ENCODE peak calls at places on chromosomes 5 and 9, in ten cellular contexts. One of them, this sample, is unnamed.

GRCh38 chr9:72383978-72384709 is 19.1 kb upstream of the ZFAND5 start:
- DNase-seq in SK-N-SH: no peak
- DNase-seq in esophagus muscularis mucosa: no peak
- DNase-seq in sigmoid colon: no peak
- DNase-seq in transverse colon: no peak
- DNase-seq in ovary: no peak
- DNase-seq in H1: no peak
- DNase-seq in HepG2: no peak
- DNase-seq in tibial nerve: no peak
- DNase-seq in A549: peak; percentile 22
- DNase-seq in this sample: no peak

GRCh38 chr5:127870914-127871313 is 167.7 kb downstream of the CCDC192 start:
- DNase-seq in transverse colon: peak; percentile 56
- DNase-seq in A549: no peak
- DNase-seq in ovary: peak; percentile 59
- DNase-seq in H1: no peak
- DNase-seq in sigmoid colon: peak; percentile 88
- DNase-seq in tibial nerve: peak; percentile 59
- DNase-seq in HepG2: no peak
- DNase-seq in SK-N-SH: no peak
- DNase-seq in esophagus muscularis mucosa: no peak
- DNase-seq in this sample: peak; percentile 86

GRCh38 chr5:113776832-113777525 is 263.5 kb downstream of the YTHDC2 start:
- DNase-seq in tibial nerve: no peak
- DNase-seq in A549: no peak
- DNase-seq in transverse colon: no peak
- DNase-seq in H1: no peak
- DNase-seq in ovary: peak; percentile 36
- DNase-seq in HepG2: peak; percentile 2
- DNase-seq in SK-N-SH: no peak
- DNase-seq in esophagus muscularis mucosa: peak; percentile 79
- DNase-seq in sigmoid colon: no peak
- DNase-seq in this sample: no peak

GRCh38 chr9:128702949-128703615 is 779 bp downstream of the PKN3 start:
- DNase-seq in tibial nerve: no peak
- DNase-seq in HepG2: no peak
- DNase-seq in sigmoid colon: peak; percentile 71
- DNase-seq in esophagus muscularis mucosa: no peak
- DNase-seq in SK-N-SH: peak; percentile 79
- DNase-seq in H1: no peak
- DNase-seq in A549: peak; percentile 41
- DNase-seq in transverse colon: no peak
- DNase-seq in ovary: no peak
- DNase-seq in this sample: no peak

GRCh38 chr5:172768573-172769323 is 2.2 kb downstream of the DUSP1 start:
- DNase-seq in HepG2: no peak
- DNase-seq in transverse colon: peak; percentile 44
- DNase-seq in A549: peak; percentile 74
- DNase-seq in esophagus muscularis mucosa: no peak
- DNase-seq in SK-N-SH: no peak
- DNase-seq in sigmoid colon: no peak
- DNase-seq in ovary: no peak
- DNase-seq in H1: no peak
- DNase-seq in tibial nerve: no peak
- DNase-seq in this sample: no peak

GRCh38 chr9:34510032-34510431 is 12.8 kb downstream of the ENHO start:
- DNase-seq in HepG2: no peak
- DNase-seq in esophagus muscularis mucosa: no peak
- DNase-seq in tibial nerve: no peak
- DNase-seq in sigmoid colon: peak; percentile 21
- DNase-seq in ovary: no peak
- DNase-seq in H1: no peak
- DNase-seq in transverse colon: no peak
- DNase-seq in SK-N-SH: no peak
- DNase-seq in A549: no peak
- DNase-seq in this sample: peak; percentile 45

GRCh38 chr5:177312649-177313181 is 1.0 kb upstream of the MXD3 start:
- DNase-seq in esophagus muscularis mucosa: no peak
- DNase-seq in ovary: no peak
- DNase-seq in H1: no peak
- DNase-seq in tibial nerve: no peak
- DNase-seq in sigmoid colon: peak; percentile 56
- DNase-seq in SK-N-SH: peak; percentile 49
- DNase-seq in transverse colon: peak; percentile 54
- DNase-seq in A549: peak; percentile 65
- DNase-seq in HepG2: peak; percentile 43
- DNase-seq in this sample: no peak

GRCh38 chr5:158496624-158497023 is 603.1 kb downstream of the EBF1 start:
- DNase-seq in sigmoid colon: no peak
- DNase-seq in tibial nerve: no peak
- DNase-seq in A549: no peak
- DNase-seq in H1: no peak
- DNase-seq in ovary: no peak
- DNase-seq in esophagus muscularis mucosa: peak; percentile 26
- DNase-seq in HepG2: no peak
- DNase-seq in SK-N-SH: no peak
- DNase-seq in transverse colon: no peak
- DNase-seq in this sample: no peak

GRCh38 chr9:104993291-104993963 is 65.5 kb upstream of the ABCA1 start:
- DNase-seq in HepG2: peak; percentile 63
- DNase-seq in ovary: no peak
- DNase-seq in H1: peak; percentile 93
- DNase-seq in SK-N-SH: no peak
- DNase-seq in sigmoid colon: peak; percentile 97
- DNase-seq in esophagus muscularis mucosa: peak; percentile 95
- DNase-seq in A549: no peak
- DNase-seq in tibial nerve: peak; percentile 65
- DNase-seq in transverse colon: peak; percentile 63
- DNase-seq in this sample: peak; percentile 92

GRCh38 chr9:93258818-93259489 is 75.0 kb downstream of the WNK2 start:
- DNase-seq in A549: no peak
- DNase-seq in SK-N-SH: peak; percentile 30
- DNase-seq in tibial nerve: no peak
- DNase-seq in ovary: no peak
- DNase-seq in transverse colon: peak; percentile 6
- DNase-seq in HepG2: no peak
- DNase-seq in sigmoid colon: peak; percentile 44
- DNase-seq in H1: no peak
- DNase-seq in esophagus muscularis mucosa: no peak
- DNase-seq in this sample: no peak

GRCh38 chr9:96495341-96495740 is 45.4 kb downstream of the HABP4 start:
- DNase-seq in SK-N-SH: no peak
- DNase-seq in ovary: no peak
- DNase-seq in H1: no peak
- DNase-seq in HepG2: no peak
- DNase-seq in esophagus muscularis mucosa: no peak
- DNase-seq in tibial nerve: no peak
- DNase-seq in sigmoid colon: no peak
- DNase-seq in A549: no peak
- DNase-seq in transverse colon: no peak
- DNase-seq in this sample: no peak

GRCh38 chr9:98401140-98402025 is 145.9 kb upstream of the TBC1D2 start:
- DNase-seq in sigmoid colon: no peak
- DNase-seq in SK-N-SH: no peak
- DNase-seq in tibial nerve: no peak
- DNase-seq in HepG2: no peak
- DNase-seq in H1: no peak
- DNase-seq in A549: no peak
- DNase-seq in transverse colon: no peak
- DNase-seq in esophagus muscularis mucosa: no peak
- DNase-seq in ovary: no peak
- DNase-seq in this sample: no peak

DNA sequence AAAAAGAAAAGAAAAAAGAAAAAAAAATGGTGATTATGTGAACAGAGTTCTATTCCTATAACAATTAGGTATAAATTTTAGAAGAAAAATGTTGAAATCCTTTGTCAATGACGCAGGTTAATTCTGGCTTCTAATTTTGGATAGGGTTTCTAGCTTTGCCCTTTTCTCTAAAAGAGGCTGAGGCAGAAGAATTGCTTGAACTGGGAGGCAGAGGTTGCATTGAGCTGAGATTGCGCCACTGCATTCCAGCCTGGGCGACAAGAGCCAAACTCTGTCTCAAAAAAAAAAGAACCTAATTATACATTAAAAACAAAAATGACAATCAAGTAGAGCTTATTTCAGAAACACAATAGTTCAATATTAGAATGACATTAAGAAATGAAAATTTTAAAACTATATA is 2.9 kb downstream of the STXBP1 start:
- DNase-seq in ovary: no peak
- DNase-seq in transverse colon: no peak
- DNase-seq in esophagus muscularis mucosa: no peak
- DNase-seq in tibial nerve: no peak
- DNase-seq in HepG2: no peak
- DNase-seq in sigmoid colon: no peak
- DNase-seq in SK-N-SH: no peak
- DNase-seq in A549: no peak
- DNase-seq in H1: no peak
- DNase-seq in this sample: no peak
- TF ChIP-seq EP300 in ovary: no peak
- TF ChIP-seq EP300 in transverse colon: no peak
- TF ChIP-seq EP300 in esophagus muscularis mucosa: no peak
- TF ChIP-seq EP300 in tibial nerve: peak; percentile 46
- TF ChIP-seq EP300 in HepG2: no peak
- TF ChIP-seq EP300 in sigmoid colon: no peak
- TF ChIP-seq EP300 in SK-N-SH: no peak
- TF ChIP-seq EP300 in A549: no peak
- TF ChIP-seq EP300 in H1: no peak
- TF ChIP-seq EP300 in this sample: no peak

GRCh38 chr9:135695642-135696041 is 3.6 kb downstream of the SOHLH1 start:
- DNase-seq in SK-N-SH: no peak
- DNase-seq in H1: no peak
- DNase-seq in tibial nerve: no peak
- DNase-seq in HepG2: no peak
- DNase-seq in esophagus muscularis mucosa: no peak
- DNase-seq in transverse colon: no peak
- DNase-seq in sigmoid colon: no peak
- DNase-seq in A549: no peak
- DNase-seq in ovary: no peak
- DNase-seq in this sample: no peak
- TF ChIP-seq EP300 in SK-N-SH: no peak
- TF ChIP-seq EP300 in H1: no peak
- TF ChIP-seq EP300 in tibial nerve: no peak
- TF ChIP-seq EP300 in HepG2: no peak
- TF ChIP-seq EP300 in esophagus muscularis mucosa: no peak
- TF ChIP-seq EP300 in transverse colon: no peak
- TF ChIP-seq EP300 in sigmoid colon: no peak
- TF ChIP-seq EP300 in A549: no peak
- TF ChIP-seq EP300 in ovary: no peak
- TF ChIP-seq EP300 in this sample: no peak

DNA sequence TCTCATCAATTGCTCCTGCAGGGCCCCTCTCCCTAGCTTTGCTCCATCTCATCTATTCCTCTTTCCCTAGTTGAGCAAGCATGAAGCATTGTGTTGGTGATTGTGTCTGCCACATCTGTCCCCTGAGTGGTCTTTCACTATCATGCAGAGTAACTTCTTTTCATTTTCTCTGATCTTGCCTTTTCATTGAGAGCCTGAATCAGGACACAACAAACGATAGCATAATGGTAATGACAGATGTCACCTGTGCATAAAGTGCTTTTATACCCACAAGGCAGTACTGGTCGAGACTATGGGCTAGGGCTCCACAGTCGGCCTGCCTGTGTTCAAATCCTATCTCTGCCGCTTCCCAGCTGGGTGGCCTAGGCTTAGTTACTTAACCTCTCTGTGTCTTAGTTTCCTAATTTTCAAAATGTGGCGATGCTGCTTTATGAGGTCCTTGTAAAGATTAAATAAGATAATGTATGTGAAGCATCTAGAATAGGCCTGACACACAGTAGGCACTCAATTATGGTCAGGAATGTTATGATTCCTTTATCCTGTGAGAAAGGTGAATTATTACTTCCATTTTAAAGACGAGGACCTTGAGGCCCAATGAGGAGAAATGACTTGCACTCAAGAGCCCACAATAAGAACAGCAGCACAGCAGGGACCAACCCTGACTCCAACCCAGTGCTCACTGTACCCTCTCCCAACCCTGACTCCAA is 137.1 kb upstream of the ZNF618 start:
- DNase-seq in transverse colon: no peak
- DNase-seq in ovary: no peak
- DNase-seq in SK-N-SH: peak; percentile 15
- DNase-seq in esophagus muscularis mucosa: peak; percentile 45
- DNase-seq in tibial nerve: no peak
- DNase-seq in HepG2: no peak
- DNase-seq in A549: peak; percentile 21
- DNase-seq in H1: no peak
- DNase-seq in sigmoid colon: no peak
- DNase-seq in this sample: no peak
- TF ChIP-seq EP300 in transverse colon: no peak
- TF ChIP-seq EP300 in ovary: no peak
- TF ChIP-seq EP300 in SK-N-SH: no peak
- TF ChIP-seq EP300 in esophagus muscularis mucosa: no peak
- TF ChIP-seq EP300 in tibial nerve: no peak
- TF ChIP-seq EP300 in HepG2: no peak
- TF ChIP-seq EP300 in A549: no peak
- TF ChIP-seq EP300 in H1: no peak
- TF ChIP-seq EP300 in sigmoid colon: no peak
- TF ChIP-seq EP300 in this sample: no peak

GRCh38 chr9:115229496-115229895 is 111.5 kb upstream of the TNC start:
- DNase-seq in A549: peak; percentile 35
- DNase-seq in HepG2: no peak
- DNase-seq in esophagus muscularis mucosa: no peak
- DNase-seq in ovary: no peak
- DNase-seq in tibial nerve: no peak
- DNase-seq in H1: no peak
- DNase-seq in transverse colon: no peak
- DNase-seq in SK-N-SH: no peak
- DNase-seq in sigmoid colon: no peak
- DNase-seq in this sample: no peak
- TF ChIP-seq EP300 in A549: no peak
- TF ChIP-seq EP300 in HepG2: no peak
- TF ChIP-seq EP300 in esophagus muscularis mucosa: no peak
- TF ChIP-seq EP300 in ovary: no peak
- TF ChIP-seq EP300 in tibial nerve: no peak
- TF ChIP-seq EP300 in H1: no peak
- TF ChIP-seq EP300 in transverse colon: no peak
- TF ChIP-seq EP300 in SK-N-SH: no peak
- TF ChIP-seq EP300 in sigmoid colon: no peak
- TF ChIP-seq EP300 in this sample: no peak

DNA sequence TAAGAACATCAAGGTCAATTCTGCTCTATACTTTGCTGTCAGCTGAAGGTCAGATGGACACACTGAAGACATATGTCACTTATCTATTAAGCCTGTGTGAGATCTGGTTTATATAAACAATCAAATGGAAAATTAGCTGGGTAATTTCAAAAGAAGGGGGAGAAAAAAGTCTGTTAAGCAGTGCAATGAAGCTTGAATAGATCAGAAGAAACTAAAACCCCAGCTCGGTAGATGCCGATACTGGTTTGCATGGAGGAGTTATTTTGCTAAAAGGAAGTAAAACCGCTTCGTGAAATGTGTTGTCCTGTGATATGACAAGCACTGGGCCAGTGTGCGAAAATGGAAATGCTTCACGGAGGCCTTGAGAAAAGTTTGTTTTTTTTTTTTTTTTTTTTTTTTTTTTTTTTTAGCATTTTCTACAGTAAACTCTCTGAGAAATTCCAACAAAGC is 148.8 kb downstream of the MEF2C start:
- DNase-seq in A549: no peak
- DNase-seq in tibial nerve: no peak
- DNase-seq in SK-N-SH: peak; percentile 14
- DNase-seq in esophagus muscularis mucosa: no peak
- DNase-seq in HepG2: no peak
- DNase-seq in H1: no peak
- DNase-seq in transverse colon: peak; percentile 36
- DNase-seq in ovary: peak; percentile 34
- DNase-seq in sigmoid colon: no peak
- DNase-seq in this sample: no peak
- TF ChIP-seq EP300 in A549: no peak
- TF ChIP-seq EP300 in tibial nerve: peak; percentile 13
- TF ChIP-seq EP300 in SK-N-SH: no peak
- TF ChIP-seq EP300 in esophagus muscularis mucosa: no peak
- TF ChIP-seq EP300 in HepG2: no peak
- TF ChIP-seq EP300 in H1: no peak
- TF ChIP-seq EP300 in transverse colon: no peak
- TF ChIP-seq EP300 in ovary: no peak
- TF ChIP-seq EP300 in sigmoid colon: no peak
- TF ChIP-seq EP300 in this sample: no peak

This sample was measured in suprapubic skin.